ENCODE peak calls at places on chromosomes 16 and 17, in four cellular contexts. T is HCT116, G is GM23338, X is breast epithelium. O is an unnamed sample.

GRCh38 chr17:82592751-82593589 is 55.3 kb downstream of the WDR45B start:
- DNase-seq in T (peak; percentile 70), G (peak; percentile 88), X (peak; percentile 79), O (peak; percentile 91)

GRCh38 chr16:51898872-51899271 is 648.1 kb downstream of the TOX3 start:
- DNase-seq in T (no peak), G (no peak), X (no peak), O (no peak)

GRCh38 chr17:40564883-40565744 is at the start of gene CCR7:
- DNase-seq in T (no peak), G (no peak), X (no peak), O (no peak)

GRCh38 chr16:29978564-29979270 is 5.0 kb downstream of the TAOK2 start:
- DNase-seq in T (no peak), G (no peak), X (no peak), O (no peak)

GRCh38 chr17:33814852-33815251 is 440.2 kb upstream of the CCL2 start:
- DNase-seq in T (no peak), G (no peak), X (no peak), O (no peak)

GRCh38 chr16:67865318-67865717 is 7.5 kb upstream of the EDC4 start:
- DNase-seq in T (no peak), G (peak; percentile 71), X (no peak), O (no peak)

GRCh38 chr17:81870155-81870977 is 771 bp downstream of the ARHGDIA start:
- DNase-seq in T (no peak), G (peak; percentile 56), X (no peak), O (peak; percentile 76)

GRCh38 chr17:16954541-16954940 is 17.4 kb downstream of the TNFRSF13B start:
- DNase-seq in T (no peak), G (no peak), X (no peak), O (peak; percentile 20)

GRCh38 chr16:20901441-20902112 is 1.0 kb downstream of the LYRM1 start:
- DNase-seq in T (no peak), G (peak; percentile 56), X (peak; percentile 71), O (peak; percentile 84)

GRCh38 chr16:303760-304505 is 21.0 kb downstream of the PDIA2 start:
- DNase-seq in T (no peak), G (no peak), X (no peak), O (no peak)

GRCh38 chr17:40622509-40622928 is 25.1 kb downstream of the SMARCE1 start:
- DNase-seq in T (no peak), G (no peak), X (no peak), O (no peak)

GRCh38 chr17:41126412-41126811 is 2.4 kb upstream of the KRTAP4-12 start:
- DNase-seq in T (no peak), G (no peak), X (no peak), O (no peak)

GRCh38 chr17:38628441-38628840 is 22.7 kb upstream of the SRCIN1 start:
- DNase-seq in T (peak; percentile 67), G (peak; percentile 80), X (no peak), O (no peak)

GRCh38 chr17:78174332-78174869 is 6.0 kb downstream of the SYNGR2 start:
- DNase-seq in T (no peak), G (no peak), X (peak; percentile 88), O (peak; percentile 85)

GRCh38 chr17:78172284-78173024 is 4.1 kb downstream of the SYNGR2 start:
- DNase-seq in T (no peak), G (no peak), X (no peak), O (no peak)

GRCh38 chr17:78168906-78169793 is 769 bp downstream of the SYNGR2 start:
- DNase-seq in T (peak; percentile 64), G (peak; percentile 83), X (no peak), O (no peak)

GRCh38 chr17:78173025-78173715 is 4.8 kb downstream of the SYNGR2 start:
- DNase-seq in T (no peak), G (no peak), X (no peak), O (no peak)

GRCh38 chr17:78170692-78171590 is 2.6 kb downstream of the SYNGR2 start:
- DNase-seq in T (no peak), G (no peak), X (no peak), O (no peak)
- H3K27ac ChIP-seq in T (peak overlapping the region; percentile 10), G (no peak overlapping the region), X (no peak overlapping the region), O (no peak overlapping the region)

DNA sequence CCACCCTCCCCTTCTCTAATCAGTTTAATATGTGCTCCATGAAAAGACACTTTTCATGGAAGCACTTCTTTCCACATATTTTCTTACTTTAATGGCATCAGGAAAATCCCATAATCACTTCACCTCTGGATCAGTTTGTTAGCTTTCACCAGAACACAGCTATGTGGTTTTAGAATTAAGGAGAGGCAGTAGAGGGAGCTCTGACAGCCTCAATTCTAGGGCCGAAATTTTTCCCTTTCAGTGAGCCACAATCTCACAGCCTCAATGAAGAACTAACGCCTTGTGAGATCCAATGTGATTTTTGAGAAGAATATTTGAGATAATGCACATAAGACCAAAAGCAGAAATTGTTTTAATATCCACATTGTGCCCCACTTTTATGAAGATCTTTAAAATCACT is 1494.0 kb upstream of the CDH8 start:
- DNase-seq in T (no peak), G (peak; percentile 12), X (no peak), O (no peak)
- TF ChIP-seq CTCF in T (no peak), G (peak; percentile 28), X (no peak), O (no peak)

DNA sequence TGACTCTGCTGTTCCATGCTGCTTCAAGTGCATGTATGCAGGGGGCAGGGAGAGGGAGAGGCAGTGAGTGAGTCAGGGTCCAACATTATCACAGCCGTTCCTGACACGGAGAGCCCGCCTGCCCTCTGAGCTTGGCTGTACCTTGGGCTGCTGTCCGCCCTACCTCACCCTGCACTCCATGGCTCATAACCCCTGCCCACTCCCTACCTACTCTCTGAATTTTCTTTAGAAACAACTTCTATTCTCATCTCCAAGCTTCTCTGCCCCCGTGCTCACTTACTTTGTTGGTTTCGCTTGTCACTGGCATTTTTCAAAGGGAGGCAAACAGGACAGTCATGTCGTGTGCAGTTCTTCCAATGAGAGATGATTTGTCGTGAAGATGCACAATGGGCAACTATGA is 74.4 kb upstream of the TRAP1 start:
- DNase-seq in T (no peak), G (no peak), X (no peak), O (no peak)
- H3K27ac ChIP-seq in T (no peak overlapping the region), G (no peak overlapping the region), X (no peak overlapping the region), O (no peak overlapping the region)

DNA sequence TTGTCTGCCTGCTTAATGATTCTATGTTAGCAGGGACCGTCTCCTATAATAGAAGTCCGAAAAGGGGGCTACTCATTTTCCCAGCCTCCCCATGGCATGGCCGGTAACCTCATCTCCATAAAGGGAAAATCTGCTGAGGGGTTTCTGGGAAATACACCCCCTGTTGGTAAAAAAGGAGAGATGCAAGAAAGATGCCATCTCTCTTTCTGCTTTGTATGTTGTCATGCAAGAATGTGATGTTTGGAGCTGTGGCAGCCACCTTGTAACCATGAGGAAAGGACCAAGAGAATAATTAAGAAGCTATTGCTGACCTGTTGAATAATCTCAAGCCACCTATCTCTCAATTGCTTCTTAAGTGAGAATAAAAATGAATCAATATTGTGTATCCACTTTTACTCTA is 94.8 kb upstream of the XYLT1 start:
- DNase-seq in T (peak; percentile 4), G (no peak), X (no peak), O (no peak)
- TF ChIP-seq CTCF in T (peak; percentile 10), G (peak; percentile 18), X (no peak), O (no peak)

GRCh38 chr17:78817123-78817522 is 23.5 kb downstream of the USP36 start:
- DNase-seq in T (no peak), G (no peak), X (no peak), O (no peak)

GRCh38 chr17:78820122-78820792 is 20.4 kb downstream of the USP36 start:
- DNase-seq in T (no peak), G (no peak), X (no peak), O (no peak)

GRCh38 chr17:78818152-78818846 is 22.3 kb downstream of the USP36 start:
- DNase-seq in T (no peak), G (no peak), X (no peak), O (no peak)

GRCh38 chr17:78819402-78819801 is 21.2 kb downstream of the USP36 start:
- DNase-seq in T (no peak), G (no peak), X (no peak), O (no peak)

DNA sequence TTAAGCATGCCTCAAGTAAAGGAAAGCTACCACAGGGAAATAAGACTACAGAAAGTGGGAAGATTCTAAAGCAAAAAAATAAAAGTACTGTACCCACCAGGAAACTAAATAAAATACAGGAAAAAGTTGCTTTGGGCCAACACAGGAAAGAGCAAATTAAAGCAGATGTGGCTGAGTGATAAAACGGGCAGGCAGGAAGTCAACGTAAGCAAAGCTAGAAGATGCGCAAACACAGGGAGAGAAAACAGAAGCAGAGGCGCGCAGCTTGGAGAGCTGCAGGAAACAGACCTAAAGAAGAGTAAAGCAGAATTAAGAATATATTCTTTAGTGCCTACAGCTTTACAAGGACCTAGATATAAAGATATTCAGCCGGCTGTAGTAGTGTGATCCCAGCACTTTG is 21.7 kb downstream of the USP36 start:
- DNase-seq in T (no peak), G (no peak), X (no peak), O (no peak)
- H3K27ac ChIP-seq in T (no peak overlapping the region), G (no peak overlapping the region), X (peak overlapping the region; percentile 43), O (peak overlapping the region; percentile 1)

GRCh38 chr17:9162275-9162985 is 141.1 kb downstream of the NTN1 start:
- DNase-seq in T (no peak), G (peak; percentile 84), X (no peak), O (no peak)
- TF ChIP-seq CTCF in T (no peak), G (peak; percentile 68), X (no peak), O (no peak)